ENCODE peak calls at places on chromosomes 13 and 19, in ten cellular contexts. W is choroid plexus epithelial cell; P is uterus; G is CD8-positive, alpha-beta T cell; S is breast epithelium; K is astrocyte of the spinal cord; Q is BE2C; L is spleen; Y is ovary; J is lower lobe of right lung. U is an unnamed sample.

GRCh38 chr19:53088091-53088490 is 15.1 kb downstream of the ZNF160 start:
- DNase-seq in W (peak; percentile 71), P (no peak), G (no peak), S (no peak), K (no peak), Q (no peak), L (no peak), Y (no peak), J (no peak), U (no peak)

GRCh38 chr13:77500094-77500493 is 35.4 kb upstream of the SCEL start:
- DNase-seq in W (no peak), P (no peak), G (no peak), S (no peak), K (no peak), Q (no peak), L (no peak), Y (no peak), J (no peak), U (no peak)

GRCh38 chr13:42047561-42048322 is 706 bp upstream of the DGKH start:
- DNase-seq in W (peak; percentile 71), P (peak; percentile 44), G (peak; percentile 29), S (peak; percentile 22), K (peak; percentile 65), Q (peak; percentile 56), L (peak; percentile 80), Y (peak; percentile 23), J (peak; percentile 58), U (peak; percentile 15)

GRCh38 chr19:10553943-10554381 is 10.3 kb downstream of the ATG4D start:
- DNase-seq in W (no peak), P (no peak), G (peak; percentile 82), S (peak; percentile 45), K (no peak), Q (no peak), L (peak; percentile 92), Y (no peak), J (no peak), U (no peak)

GRCh38 chr13:76685938-76686337 is 200.3 kb downstream of the KCTD12 start:
- DNase-seq in W (no peak), P (no peak), G (no peak), S (no peak), K (no peak), Q (no peak), L (no peak), Y (no peak), J (no peak), U (no peak)

GRCh38 chr13:42957881-42958280 is 34.2 kb downstream of the EPSTI1 start:
- DNase-seq in W (no peak), P (no peak), G (no peak), S (no peak), K (no peak), Q (no peak), L (no peak), Y (no peak), J (no peak), U (no peak)

GRCh38 chr19:32289566-32290210 is 55.7 kb upstream of the ZNF507 start:
- DNase-seq in W (no peak), P (no peak), G (no peak), S (no peak), K (no peak), Q (no peak), L (no peak), Y (no peak), J (no peak), U (no peak)

GRCh38 chr19:871446-872265 is 12.2 kb downstream of the CFD start:
- DNase-seq in W (no peak), P (no peak), G (no peak), S (no peak), K (no peak), Q (peak; percentile 49), L (peak; percentile 84), Y (peak; percentile 42), J (no peak), U (no peak)

GRCh38 chr13:60933638-60934037 is 482.0 kb downstream of the PCDH20 start:
- DNase-seq in W (no peak), P (no peak), G (no peak), S (no peak), K (peak; percentile 18), Q (no peak), L (no peak), Y (no peak), J (no peak), U (no peak)

GRCh38 chr19:48480151-48480475 is 10.9 kb downstream of the CYTH2 start:
- DNase-seq in W (peak; percentile 48), P (peak; percentile 73), G (peak; percentile 51), S (no peak), K (peak; percentile 43), Q (no peak), L (peak; percentile 89), Y (peak; percentile 74), J (peak; percentile 70), U (no peak)

GRCh38 chr13:43908156-43909126 is 28.7 kb downstream of the LACC1 start:
- DNase-seq in W (peak; percentile 90), P (no peak), G (no peak), S (no peak), K (peak; percentile 90), Q (no peak), L (no peak), Y (no peak), J (no peak), U (no peak)

GRCh38 chr19:50311723-50312635 is 17.2 kb downstream of the KCNC3 start:
- DNase-seq in W (no peak), P (no peak), G (no peak), S (no peak), K (no peak), Q (peak; percentile 49), L (no peak), Y (no peak), J (no peak), U (peak; percentile 78)

GRCh38 chr13:110365876-110366275 is 58.8 kb downstream of the COL4A2 start:
- DNase-seq in W (peak; percentile 43), P (no peak), G (no peak), S (no peak), K (no peak), Q (no peak), L (no peak), Y (no peak), J (no peak), U (no peak)

GRCh38 chr13:110364081-110364480 is 57.0 kb downstream of the COL4A2 start:
- DNase-seq in W (no peak), P (no peak), G (no peak), S (no peak), K (no peak), Q (no peak), L (no peak), Y (no peak), J (no peak), U (no peak)

GRCh38 chr13:110361365-110361911 is 54.4 kb downstream of the COL4A2 start:
- DNase-seq in W (peak; percentile 98), P (peak; percentile 73), G (no peak), S (no peak), K (peak; percentile 96), Q (no peak), L (no peak), Y (no peak), J (no peak), U (no peak)

GRCh38 chr13:110360598-110360997 is 53.5 kb downstream of the COL4A2 start:
- DNase-seq in W (no peak), P (no peak), G (no peak), S (no peak), K (no peak), Q (peak; percentile 20), L (no peak), Y (no peak), J (no peak), U (no peak)

GRCh38 chr13:110363009-110363408 is 55.9 kb downstream of the COL4A2 start:
- DNase-seq in W (peak; percentile 31), P (no peak), G (no peak), S (no peak), K (no peak), Q (peak; percentile 26), L (no peak), Y (no peak), J (no peak), U (no peak)
- TF ChIP-seq CTCF in W (peak; percentile 44), P (no peak), G (no peak), S (no peak), K (peak; percentile 35), Q (peak; percentile 45), L (no peak), Y (no peak), J (peak; percentile 6), U (peak; percentile 17)

DNA sequence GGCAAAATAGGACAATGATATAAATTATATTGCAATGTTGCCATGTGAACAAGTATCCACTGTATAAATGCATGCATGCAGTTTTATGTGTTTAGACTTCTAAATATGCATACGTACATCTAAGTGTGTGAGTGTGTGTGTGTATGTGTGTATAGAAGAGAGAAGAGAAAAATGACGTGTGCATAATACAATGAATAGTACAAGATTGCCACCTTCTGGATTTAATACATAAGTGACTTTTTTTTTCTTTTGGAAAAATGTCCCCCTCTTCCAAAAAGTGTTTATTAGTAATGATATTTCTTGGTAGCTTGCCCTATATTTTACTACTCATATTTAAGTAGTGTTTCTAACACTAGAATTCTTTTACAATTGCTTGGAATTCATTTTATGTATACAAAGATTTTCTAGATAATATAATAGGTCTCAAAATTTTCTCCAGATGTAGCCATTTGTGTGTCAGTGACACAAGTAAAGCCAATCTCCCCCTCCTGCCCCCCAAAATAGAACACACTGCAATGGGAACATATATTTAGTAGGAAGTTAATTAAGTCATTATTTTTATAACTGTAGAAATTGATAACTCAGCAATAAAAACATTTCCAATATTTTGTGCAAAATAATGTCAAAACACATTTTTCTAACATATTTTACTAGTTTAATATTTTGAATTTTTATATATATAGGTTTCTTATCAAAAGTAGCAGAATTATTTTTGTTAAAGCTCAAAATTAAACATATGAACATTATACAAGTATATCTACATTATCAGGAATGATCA is 783.3 kb upstream of the ATXN8OS start:
- DNase-seq in W (peak; percentile 28), P (no peak), G (no peak), S (no peak), K (peak; percentile 35), Q (no peak), L (no peak), Y (no peak), J (no peak), U (no peak)
- TF ChIP-seq CTCF in W (peak; percentile 7), P (no peak), G (no peak), S (no peak), K (no peak), Q (peak; percentile 41), L (no peak), Y (no peak), J (no peak), U (peak; percentile 63)

DNA sequence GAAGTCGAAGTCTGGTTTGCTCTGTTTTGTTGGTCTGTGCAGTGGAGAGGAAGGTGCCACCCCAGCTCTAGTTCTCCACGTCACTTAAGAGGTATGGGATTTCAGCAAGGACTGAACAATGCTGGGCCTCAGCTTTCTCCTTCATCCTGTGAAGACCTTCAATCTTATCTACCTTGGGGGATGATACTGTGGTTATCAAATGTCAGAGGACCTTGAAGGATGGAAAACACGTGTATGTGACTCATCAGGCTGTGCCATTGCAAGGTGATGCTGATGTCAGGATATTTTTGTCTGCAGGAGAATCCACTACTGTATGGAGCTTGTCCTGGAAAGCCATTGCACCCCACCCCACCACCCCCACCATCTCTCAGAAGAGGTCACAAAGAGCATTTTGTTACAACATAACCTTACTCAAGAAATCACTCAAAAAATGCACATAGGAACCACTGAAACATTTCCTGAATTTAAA is 81.4 kb upstream of the UQCRFS1 start:
- DNase-seq in W (no peak), P (no peak), G (no peak), S (no peak), K (no peak), Q (no peak), L (no peak), Y (no peak), J (no peak), U (no peak)
- TF ChIP-seq CTCF in W (no peak), P (no peak), G (no peak), S (no peak), K (no peak), Q (no peak), L (no peak), Y (no peak), J (no peak), U (no peak)

GRCh38 chr13:57633141-57633949 is 1.8 kb downstream of the PCDH17 start:
- DNase-seq in W (no peak), P (peak; percentile 30), G (no peak), S (no peak), K (no peak), Q (no peak), L (peak; percentile 79), Y (no peak), J (peak; percentile 62), U (peak; percentile 52)
- TF ChIP-seq CTCF in W (peak; percentile 7), P (no peak), G (no peak), S (no peak), K (peak; percentile 53), Q (no peak), L (peak; percentile 7), Y (no peak), J (peak; percentile 56), U (peak; percentile 64)